ENCODE peak calls at places on chromosomes 7 and 10, in nine cellular contexts. B is C1 segment of cervical spinal cord; G is activated CD8-positive, alpha-beta memory T cell treated with anti-CD3 and anti-CD28 coated beads for 24 hours; X is BJ; W is progenitor cell of endocrine pancreas; F is endothelial cell; I is posterior cingulate gyrus; C is iPS-NIHi11; Z is spleen. N is an unnamed sample.

GRCh38 chr7:98352621-98353020 is 48.3 kb downstream of the BAIAP2L1 start:
- DNase-seq in G (no peak), Z (no peak), X (peak; percentile 78), B (no peak), I (no peak), W (no peak), F (no peak), C (no peak), N (no peak)

GRCh38 chr10:122258136-122259074 is 12.7 kb upstream of the BTBD16 start:
- DNase-seq in Z (peak; percentile 62), C (peak; percentile 46), X (no peak), F (no peak), W (no peak), G (no peak), B (no peak), I (no peak), N (no peak)

GRCh38 chr7:95798401-95798930 is 26.1 kb downstream of the DYNC1I1 start:
- DNase-seq in X (no peak), C (no peak), G (no peak), Z (no peak), I (no peak), F (no peak), B (no peak), W (no peak), N (no peak)

GRCh38 chr7:143882611-143883078 is 19.3 kb downstream of the TCAF1 start:
- DNase-seq in Z (peak; percentile 79), W (peak; percentile 69), B (peak; percentile 68), C (peak; percentile 52), X (no peak), F (peak; percentile 66), I (peak; percentile 97), G (no peak), N (peak; percentile 76)

GRCh38 chr10:18079665-18080295 is 60.4 kb upstream of the CACNB2 start:
- DNase-seq in B (no peak), G (no peak), F (no peak), W (no peak), C (no peak), I (no peak), X (no peak), Z (no peak), N (no peak)

GRCh38 chr10:131269776-131270460 is 41.6 kb downstream of the TCERG1L start:
- DNase-seq in X (no peak), B (no peak), F (no peak), W (no peak), Z (peak; percentile 44), G (no peak), I (peak; percentile 91), C (no peak), N (peak; percentile 50)

GRCh38 chr7:99141756-99142726 is 1.9 kb downstream of the SMURF1 start:
- DNase-seq in Z (peak; percentile 87), F (peak; percentile 62), W (no peak), G (peak; percentile 77), C (peak; percentile 70), B (peak; percentile 56), I (peak; percentile 87), X (no peak), N (no peak)

GRCh38 chr7:155002411-155003214 is at the start of gene PAXIP1:
- DNase-seq in Z (peak; percentile 92), W (peak; percentile 63), C (peak; percentile 88), F (peak; percentile 48), X (no peak), G (peak; percentile 78), B (peak; percentile 89), I (peak; percentile 89), N (peak; percentile 83)

GRCh38 chr7:150371131-150371995 is 2.7 kb downstream of the REPIN1 start:
- DNase-seq in B (no peak), W (no peak), G (no peak), X (no peak), I (no peak), F (no peak), C (no peak), Z (peak; percentile 78), N (no peak)

GRCh38 chr10:13633689-13634088 is 46.9 kb downstream of the PRPF18 start:
- DNase-seq in C (no peak), G (no peak), F (no peak), I (no peak), X (peak; percentile 15), B (no peak), W (no peak), Z (no peak), N (no peak)

GRCh38 chr7:45021604-45022296 is 21.7 kb downstream of the CCM2 start:
- DNase-seq in B (no peak), I (no peak), C (no peak), W (no peak), X (no peak), Z (no peak), G (no peak), F (no peak), N (no peak)

GRCh38 chr10:74922921-74923320 is 96.5 kb downstream of the KAT6B start:
- DNase-seq in I (no peak), Z (no peak), W (no peak), G (no peak), X (no peak), B (no peak), F (no peak), C (no peak), N (no peak)

N was measured in type B pancreatic cell.